ENCODE peak calls at places on chromosomes 11 and 22, in ten cellular contexts. T is Right ventricle myocardium superior; D is HCT116; O is stimulated activated naive CD8-positive, alpha-beta T cell treated with anti-CD3 and anti-CD28 coated beads, Interleukin-15, amount 100 ng/mL, for 72 hours; P is T-cell; Q is left ventricle myocardium superior; V is activated CD4-positive, CD25-positive, alpha-beta regulatory T cell treated with anti-CD3 and anti-CD28 coated beads, Interleukin-2, amount 50 U/mL, for 24 hours; J is heart right ventricle; A is Panc1; C is PC-3. Z is an unnamed sample.

GRCh38 chr11:126121316-126121715 is 58.6 kb upstream of the CDON start:
- ATAC-seq in T (no peak), D (no peak), O (no peak), P (no peak), Q (no peak), V (no peak), J (no peak), A (no peak), C (no peak), Z (no peak)

GRCh38 chr11:129195682-129196081 is 3.6 kb upstream of the ARHGAP32 start:
- ATAC-seq in T (no peak), D (no peak), O (no peak), P (no peak), Q (no peak), V (no peak), J (no peak), A (no peak), C (no peak), Z (no peak)

GRCh38 chr11:64086263-64086938 is 50.7 kb downstream of the FLRT1 start:
- ATAC-seq in T (peak; percentile 35), D (no peak), O (no peak), P (no peak), Q (peak; percentile 71), V (no peak), J (peak; percentile 58), A (no peak), C (peak; percentile 21), Z (no peak)

GRCh38 chr11:111441443-111441842 is 62.4 kb upstream of the POU2AF1 start:
- ATAC-seq in T (no peak), D (no peak), O (peak; percentile 28), P (no peak), Q (no peak), V (peak; percentile 66), J (no peak), A (peak; percentile 65), C (peak; percentile 28), Z (no peak)

GRCh38 chr22:38228873-38229740 is 27.3 kb downstream of the MAFF start:
- ATAC-seq in T (peak; percentile 36), D (peak; percentile 81), O (no peak), P (peak; percentile 46), Q (peak; percentile 57), V (no peak), J (peak; percentile 27), A (peak; percentile 75), C (peak; percentile 89), Z (no peak)

GRCh38 chr11:27205779-27206549 is 157.1 kb downstream of the CCDC34 start:
- ATAC-seq in T (no peak), D (no peak), O (no peak), P (no peak), Q (no peak), V (no peak), J (no peak), A (no peak), C (no peak), Z (no peak)

GRCh38 chr11:78907636-78908035 is 333.0 kb upstream of the NARS2 start:
- ATAC-seq in T (no peak), D (no peak), O (no peak), P (no peak), Q (no peak), V (no peak), J (no peak), A (no peak), C (peak; percentile 85), Z (no peak)

GRCh38 chr22:22771696-22772377 is 115.8 kb upstream of the IGLL5 start:
- ATAC-seq in T (no peak), D (no peak), O (no peak), P (no peak), Q (no peak), V (no peak), J (no peak), A (no peak), C (no peak), Z (no peak)

Z was measured in stimulated activated memory B cell treated with anti-CD40 and anti-IgM and Interleukin-4, amounts not matched to agents 10 μg/mL and 1 μg/mL and 100 μg/mL, for 72 hours.